ENCODE peak calls at places on chromosomes 13 and 19, in seven cellular contexts. B is tibial nerve, P is tibial artery, U is SK-N-SH, K is mucosa of descending colon, D is pancreas, M is AG09309. F is an unnamed sample.

GRCh38 chr19:28026636-28027035 is 1186.3 kb downstream of the UQCRFS1 start:
- DNase-seq in B (no peak), P (no peak), U (no peak), K (no peak), D (no peak), M (no peak), F (no peak)

GRCh38 chr19:52034051-52034728 is 6.0 kb upstream of the ZNF614 start:
- DNase-seq in B (no peak), P (no peak), U (no peak), K (no peak), D (no peak), M (no peak), F (no peak)

GRCh38 chr19:30228726-30229523 is 143.3 kb upstream of the ZNF536 start:
- DNase-seq in B (no peak), P (no peak), U (peak; percentile 76), K (no peak), D (no peak), M (no peak), F (no peak)

GRCh38 chr19:1445932-1446712 is 3.8 kb upstream of the APC2 start:
- DNase-seq in B (no peak), P (no peak), U (peak; percentile 99), K (no peak), D (no peak), M (no peak), F (no peak)

GRCh38 chr13:23600100-23600499 is 29.9 kb downstream of the TNFRSF19 start:
- DNase-seq in B (no peak), P (no peak), U (no peak), K (no peak), D (no peak), M (no peak), F (no peak)

GRCh38 chr19:11944656-11945055 is 19.7 kb downstream of the ZNF700 start:
- DNase-seq in B (no peak), P (no peak), U (no peak), K (no peak), D (no peak), M (no peak), F (no peak)

GRCh38 chr13:113118328-113119021 is 4.1 kb upstream of the F10 start:
- DNase-seq in B (no peak), P (peak; percentile 14), U (no peak), K (no peak), D (peak; percentile 48), M (no peak), F (no peak)

GRCh38 chr13:76292726-76293125 is 593.5 kb downstream of the KCTD12 start:
- DNase-seq in B (no peak), P (no peak), U (no peak), K (no peak), D (no peak), M (no peak), F (no peak)

GRCh38 chr13:114199961-114200672 is 21.1 kb downstream of the CFAP97D2 start:
- DNase-seq in B (no peak), P (no peak), U (no peak), K (no peak), D (no peak), M (no peak), F (no peak)

GRCh38 chr13:106738279-106738678 is 170.3 kb upstream of the ARGLU1 start:
- DNase-seq in B (no peak), P (no peak), U (no peak), K (no peak), D (no peak), M (no peak), F (no peak)

GRCh38 chr19:4446801-4447200 is 10.8 kb downstream of the UBXN6 start:
- DNase-seq in B (no peak), P (no peak), U (no peak), K (no peak), D (no peak), M (no peak), F (no peak)

GRCh38 chr19:4445963-4446668 is 11.5 kb downstream of the UBXN6 start:
- DNase-seq in B (no peak), P (no peak), U (peak; percentile 35), K (no peak), D (no peak), M (no peak), F (no peak)

GRCh38 chr19:4448147-4448985 is 9.2 kb downstream of the UBXN6 start:
- DNase-seq in B (no peak), P (no peak), U (peak; percentile 31), K (no peak), D (peak; percentile 69), M (no peak), F (no peak)

GRCh38 chr19:4449022-4449825 is 8.4 kb downstream of the UBXN6 start:
- DNase-seq in B (no peak), P (peak; percentile 60), U (peak; percentile 41), K (no peak), D (peak; percentile 71), M (no peak), F (no peak)

GRCh38 chr19:4447327-4448146 is 10.1 kb downstream of the UBXN6 start:
- DNase-seq in B (no peak), P (no peak), U (peak; percentile 27), K (no peak), D (no peak), M (no peak), F (no peak)
- TF ChIP-seq CTCF in B (no peak), P (no peak), U (no peak), K (no peak), D (no peak), M (no peak), F (no peak)

GRCh38 chr13:73061478-73062275 is 2.9 kb downstream of the KLF5 start:
- DNase-seq in B (no peak), P (no peak), U (no peak), K (no peak), D (no peak), M (no peak), F (no peak)

GRCh38 chr13:73064991-73065390 is 6.2 kb downstream of the KLF5 start:
- DNase-seq in B (no peak), P (no peak), U (no peak), K (no peak), D (no peak), M (no peak), F (no peak)

GRCh38 chr13:73062368-73062767 is 3.6 kb downstream of the KLF5 start:
- DNase-seq in B (no peak), P (no peak), U (no peak), K (no peak), D (no peak), M (no peak), F (no peak)

GRCh38 chr13:73065665-73066350 is 7.0 kb downstream of the KLF5 start:
- DNase-seq in B (no peak), P (no peak), U (no peak), K (no peak), D (no peak), M (no peak), F (no peak)

DNA sequence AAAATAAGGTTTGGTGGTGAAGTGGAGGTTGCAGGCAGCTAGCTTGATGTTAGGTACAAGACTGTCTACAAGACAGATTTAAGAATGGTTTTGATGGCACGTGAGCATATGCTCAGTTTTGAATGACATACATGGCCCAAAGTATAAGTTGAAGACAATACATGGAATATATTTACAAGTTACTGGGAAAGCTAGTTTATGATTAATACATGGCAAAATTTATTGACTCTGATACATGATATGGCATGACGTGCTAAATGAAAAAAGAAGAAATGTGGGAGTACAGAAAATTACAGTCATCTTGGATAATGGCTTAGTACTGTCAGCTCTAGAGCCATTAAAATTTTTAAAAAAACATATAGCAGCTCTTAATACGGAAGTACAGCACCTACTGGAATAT is 4.4 kb downstream of the KLF5 start:
- DNase-seq in B (no peak), P (no peak), U (no peak), K (no peak), D (no peak), M (no peak), F (no peak)
- H3K4me3 ChIP-seq in B (no peak overlapping the region), P (no peak overlapping the region), U (no peak overlapping the region), K (no peak overlapping the region), D (no peak overlapping the region), M (no peak overlapping the region), F (no peak overlapping the region)

GRCh38 chr13:66586489-66586888 is 643.6 kb downstream of the PCDH9 start:
- DNase-seq in B (no peak), P (no peak), U (no peak), K (no peak), D (no peak), M (no peak), F (no peak)

GRCh38 chr13:66578305-66578704 is 651.8 kb downstream of the PCDH9 start:
- DNase-seq in B (no peak), P (no peak), U (no peak), K (no peak), D (no peak), M (no peak), F (no peak)

GRCh38 chr13:66577358-66577757 is 652.8 kb downstream of the PCDH9 start:
- DNase-seq in B (no peak), P (no peak), U (no peak), K (no peak), D (no peak), M (no peak), F (no peak)

GRCh38 chr13:66585669-66586203 is 644.4 kb downstream of the PCDH9 start:
- DNase-seq in B (no peak), P (no peak), U (no peak), K (no peak), D (no peak), M (no peak), F (no peak)

GRCh38 chr13:66581691-66582090 is 648.4 kb downstream of the PCDH9 start:
- DNase-seq in B (no peak), P (no peak), U (no peak), K (no peak), D (no peak), M (no peak), F (no peak)
- TF ChIP-seq CTCF in B (no peak), P (no peak), U (no peak), K (no peak), D (no peak), M (no peak), F (no peak)

DNA sequence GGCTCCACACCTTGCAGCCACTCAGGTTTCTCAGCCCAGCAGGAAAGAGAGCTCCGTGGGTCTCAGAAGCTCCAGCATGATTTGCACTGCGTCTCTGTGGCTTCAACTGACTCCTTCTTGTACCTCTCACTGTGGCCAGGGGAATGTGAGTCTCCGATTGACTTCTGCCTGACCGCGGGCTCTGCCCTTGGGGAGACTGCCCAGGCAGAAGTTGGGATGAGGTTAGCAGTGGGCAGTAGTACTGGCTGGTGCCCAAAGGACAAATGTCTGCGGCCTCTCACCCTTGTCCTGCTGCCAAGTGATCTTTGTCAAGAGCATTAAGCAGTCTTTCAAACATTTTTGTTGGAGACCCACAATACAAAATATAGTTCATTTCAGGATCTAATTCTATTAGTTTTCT is 34.4 kb upstream of the FXYD3 start:
- DNase-seq in B (no peak), P (no peak), U (no peak), K (no peak), D (no peak), M (no peak), F (no peak)
- H3K4me3 ChIP-seq in B (no peak overlapping the region), P (no peak overlapping the region), U (no peak overlapping the region), K (no peak overlapping the region), D (no peak overlapping the region), M (no peak overlapping the region), F (no peak overlapping the region)